ENCODE peak calls at places on chromosomes 13 and 19, in four cellular contexts. C is HepG2, L is K562, Y is IMR-90. W is an unnamed sample.

GRCh38 chr19:29887498-29887897 is 54.5 kb upstream of the URI1 start:
- DNase-seq in Y (peak), C (no peak), L (no peak), W (no peak)

GRCh38 chr13:100363351-100363750 is 225.2 kb downstream of the GGACT start:
- DNase-seq in Y (peak), C (no peak), L (no peak), W (no peak)

GRCh38 chr19:47097396-47098217 is 16.0 kb downstream of the ZC3H4 start:
- DNase-seq in C (no peak), Y (no peak), L (no peak), W (no peak)

GRCh38 chr13:78137404-78138142 is 218.9 kb upstream of the EDNRB start:
- DNase-seq in Y (peak), C (peak), L (peak), W (peak)

GRCh38 chr13:40146063-40146462 is 490.6 kb downstream of the COG6 start:
- DNase-seq in L (no peak), Y (no peak), C (no peak), W (no peak)

GRCh38 chr13:77000475-77000874 is 8.6 kb downstream of the CLN5 start:
- DNase-seq in Y (no peak), C (no peak), L (no peak), W (no peak)

GRCh38 chr13:21546372-21546771 is 57.6 kb downstream of the MICU2 start:
- DNase-seq in Y (no peak), C (no peak), L (no peak), W (no peak)

GRCh38 chr19:2050349-2050990 is 574 bp downstream of the MKNK2 start:
- DNase-seq in C (no peak), L (peak), Y (no peak), W (no peak)

GRCh38 chr13:91739751-91740150 is 341.3 kb downstream of the GPC5 start:
- DNase-seq in Y (no peak), C (no peak), L (no peak), W (no peak)

GRCh38 chr19:45070214-45070613 is 6.1 kb downstream of the ZNF296 start:
- DNase-seq in Y (no peak), L (no peak), C (no peak), W (no peak)

GRCh38 chr13:98843482-98843877 is 91.0 kb upstream of the SLC15A1 start:
- DNase-seq in Y (no peak), L (no peak), C (no peak), W (no peak)
- TF ChIP-seq MAZ in Y (no peak), L (no peak), C (no peak), W (no peak)

DNA sequence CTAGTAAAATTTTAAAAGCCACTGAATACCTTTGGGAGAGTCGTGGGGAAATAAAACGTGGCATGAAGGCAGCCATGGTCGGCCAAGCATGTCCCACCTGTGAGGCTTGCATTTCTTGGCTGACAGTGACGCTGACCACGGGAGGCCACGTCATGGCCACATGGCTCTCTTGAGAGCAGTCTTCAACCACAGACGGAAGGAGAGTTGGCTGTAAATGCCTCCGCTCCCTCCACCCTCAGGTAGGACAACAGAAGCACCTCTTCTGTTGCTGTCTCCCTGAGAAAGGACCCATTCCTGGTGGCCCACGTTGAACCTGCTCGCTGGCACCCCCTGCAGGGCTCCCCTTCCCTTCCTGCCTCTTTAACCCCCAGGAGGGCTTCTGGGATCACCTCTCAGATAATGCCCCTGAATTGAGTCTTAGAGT is 10.6 kb upstream of the LRRC25 start:
- DNase-seq in Y (no peak), L (peak), C (no peak), W (no peak)
- TF ChIP-seq MAZ in Y (no peak), L (peak), C (no peak), W (no peak)

GRCh38 chr13:27569405-27569804 is 50.9 kb downstream of the LNX2 start:
- DNase-seq in C (no peak), Y (no peak), L (no peak), W (no peak)

GRCh38 chr13:27574661-27575060 is 45.7 kb downstream of the LNX2 start:
- DNase-seq in C (no peak), Y (no peak), L (no peak), W (no peak)

GRCh38 chr13:27578121-27579030 is 42.0 kb downstream of the LNX2 start:
- DNase-seq in Y (peak), C (no peak), L (no peak), W (peak)

GRCh38 chr13:27573265-27573664 is 47.1 kb downstream of the LNX2 start:
- DNase-seq in Y (peak), C (peak), L (no peak), W (no peak)
- TF ChIP-seq MAZ in Y (no peak), C (no peak), L (no peak), W (no peak)

DNA sequence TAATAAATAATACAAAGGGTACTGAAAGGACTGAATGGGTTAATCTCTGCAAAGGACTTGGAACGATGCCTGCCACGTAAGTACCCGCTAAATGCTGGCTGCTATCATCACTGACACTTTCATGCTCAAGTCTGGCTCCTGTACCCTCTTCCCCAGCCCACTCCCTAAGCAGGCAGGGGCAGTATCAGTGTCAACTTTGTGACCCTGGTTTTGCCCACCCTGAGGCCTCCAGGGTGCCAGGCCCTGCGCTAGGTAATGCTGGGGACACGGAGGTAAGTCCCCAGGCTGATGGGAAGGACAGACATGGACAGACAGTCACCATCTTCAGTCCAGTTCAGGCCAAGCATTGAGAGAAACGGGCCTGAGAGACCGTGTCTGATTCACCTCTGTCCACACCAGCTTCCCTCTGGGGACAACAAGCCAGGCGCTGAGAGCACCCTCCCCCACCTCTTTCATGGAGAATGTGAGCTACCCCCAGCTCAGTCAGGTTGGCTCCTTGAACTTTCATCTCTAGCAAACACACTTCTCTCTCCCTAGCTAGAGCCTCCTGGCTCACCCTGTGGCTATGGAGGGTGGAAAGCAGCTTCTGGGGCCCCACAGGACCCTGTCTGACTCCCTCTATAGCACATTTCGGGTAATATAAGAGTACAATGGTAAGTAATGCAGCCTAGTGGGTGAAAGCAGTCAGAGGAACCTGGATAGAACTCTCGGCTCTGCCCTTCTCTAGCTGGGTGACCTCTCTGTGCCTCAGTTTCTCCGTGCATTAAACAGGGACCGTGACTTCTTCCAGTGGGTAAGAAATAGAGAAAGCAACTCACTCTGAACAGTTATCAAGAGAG is 758 bp downstream of the ETFB start:
- DNase-seq in L (peak), Y (peak), C (peak), W (peak)
- TF ChIP-seq MAZ in L (no peak), Y (no peak), C (peak), W (no peak)

GRCh38 chr19:41306394-41306793 is 3.6 kb upstream of the CCDC97 start:
- DNase-seq in C (no peak), L (no peak), Y (no peak), W (no peak)

GRCh38 chr19:41302624-41303351 is 7.2 kb upstream of the CCDC97 start:
- DNase-seq in C (no peak), L (no peak), Y (no peak), W (no peak)

GRCh38 chr19:41305923-41306322 is 4.0 kb upstream of the CCDC97 start:
- DNase-seq in L (no peak), C (no peak), Y (no peak), W (no peak)

GRCh38 chr19:41304706-41305483 is 5.1 kb upstream of the CCDC97 start:
- DNase-seq in L (no peak), C (no peak), Y (no peak), W (no peak)

DNA sequence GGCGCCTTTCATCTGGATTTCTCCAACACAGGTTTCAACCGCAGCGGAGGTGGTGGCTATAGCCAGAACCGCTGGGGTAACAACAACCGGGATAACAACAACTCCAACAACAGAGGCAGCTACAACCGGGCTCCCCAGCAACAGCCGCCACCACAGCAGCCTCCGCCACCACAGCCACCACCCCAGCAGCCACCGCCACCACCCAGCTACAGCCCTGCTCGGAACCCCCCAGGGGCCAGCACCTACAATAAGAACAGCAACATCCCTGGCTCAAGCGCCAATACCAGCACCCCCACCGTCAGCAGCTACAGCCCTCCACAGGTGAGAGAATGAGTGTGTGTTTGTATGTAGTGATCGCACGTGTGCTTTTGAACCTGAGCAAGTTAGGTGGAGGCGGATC is 6.0 kb upstream of the CCDC97 start:
- DNase-seq in C (no peak), Y (no peak), L (no peak), W (no peak)
- TF ChIP-seq MAZ in C (no peak), Y (no peak), L (no peak), W (no peak)

GRCh38 chr19:31235806-31236205 is 113.4 kb downstream of the TSHZ3 start:
- DNase-seq in L (no peak), Y (no peak), C (no peak), W (no peak)

GRCh38 chr19:31232220-31232619 is 117.0 kb downstream of the TSHZ3 start:
- DNase-seq in Y (peak), C (no peak), L (no peak), W (no peak)

GRCh38 chr19:31233288-31233687 is 115.9 kb downstream of the TSHZ3 start:
- DNase-seq in Y (no peak), L (no peak), C (no peak), W (no peak)

GRCh38 chr19:31232871-31233270 is 116.4 kb downstream of the TSHZ3 start:
- DNase-seq in C (no peak), Y (peak), L (no peak), W (no peak)

DNA sequence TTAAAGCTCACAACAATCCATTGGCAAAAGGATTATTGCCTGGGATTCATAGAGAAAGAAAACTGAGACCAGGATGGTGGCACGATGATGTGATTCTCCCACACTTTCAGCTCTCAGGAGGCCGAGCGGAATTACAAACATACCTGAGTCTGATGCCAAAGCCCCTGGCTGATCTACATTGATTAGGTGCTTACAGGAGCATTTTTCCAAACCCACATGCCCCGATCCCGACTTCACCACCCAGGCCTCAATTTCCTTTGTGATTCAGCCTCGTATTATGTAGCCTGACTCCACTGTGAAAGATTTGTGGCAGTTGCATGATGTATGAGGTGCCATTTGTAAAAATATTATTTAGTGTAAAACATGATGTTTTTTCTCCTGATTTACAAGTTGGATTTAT is 118.1 kb downstream of the TSHZ3 start:
- DNase-seq in L (no peak), Y (peak), C (no peak), W (no peak)
- TF ChIP-seq MAZ in L (no peak), Y (no peak), C (no peak), W (no peak)

GRCh38 chr13:104937881-104938280 is 1597.6 kb downstream of the EFNB2 start:
- DNase-seq in Y (no peak), C (no peak), L (no peak), W (no peak)

DNA sequence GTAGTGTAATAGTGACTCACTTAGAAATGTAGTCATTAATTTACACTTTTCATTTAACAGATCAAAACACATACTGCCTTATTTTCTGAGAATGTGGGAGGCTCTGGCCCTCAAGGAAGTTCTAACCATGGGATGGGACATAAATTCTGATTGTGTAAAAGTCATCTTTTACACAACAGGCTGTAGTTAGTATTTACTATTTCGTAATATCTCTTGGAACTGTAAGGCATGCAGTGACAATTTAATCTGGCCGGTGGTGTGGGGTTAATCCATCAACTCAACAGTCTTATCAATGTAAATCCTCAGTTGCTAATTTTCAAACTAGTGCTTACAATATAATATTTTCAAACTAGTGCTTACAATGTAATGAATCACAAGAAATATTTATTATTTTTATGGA is 1599.2 kb downstream of the EFNB2 start:
- DNase-seq in C (no peak), Y (no peak), L (no peak), W (no peak)
- TF ChIP-seq MAZ in C (no peak), Y (no peak), L (no peak), W (no peak)

GRCh38 chr19:52533901-52534300 is 6.4 kb downstream of the ZNF808 start:
- DNase-seq in L (no peak), Y (no peak), C (no peak), W (no peak)
- TF ChIP-seq MAZ in L (no peak), Y (no peak), C (no peak), W (no peak)

GRCh38 chr13:113490496-113491417 is at the start of gene DCUN1D2:
- DNase-seq in L (peak), Y (peak), C (peak), W (peak)

GRCh38 chr13:113491418-113491883 is 940 bp upstream of the DCUN1D2 start:
- DNase-seq in L (peak), Y (peak), C (no peak), W (peak)

GRCh38 chr13:113491982-113492381 is 1.5 kb upstream of the DCUN1D2 start:
- DNase-seq in L (no peak), Y (no peak), C (no peak), W (no peak)

GRCh38 chr13:113495494-113496251 is 5.2 kb upstream of the DCUN1D2 start:
- DNase-seq in L (no peak), Y (peak), C (no peak), W (no peak)

DNA sequence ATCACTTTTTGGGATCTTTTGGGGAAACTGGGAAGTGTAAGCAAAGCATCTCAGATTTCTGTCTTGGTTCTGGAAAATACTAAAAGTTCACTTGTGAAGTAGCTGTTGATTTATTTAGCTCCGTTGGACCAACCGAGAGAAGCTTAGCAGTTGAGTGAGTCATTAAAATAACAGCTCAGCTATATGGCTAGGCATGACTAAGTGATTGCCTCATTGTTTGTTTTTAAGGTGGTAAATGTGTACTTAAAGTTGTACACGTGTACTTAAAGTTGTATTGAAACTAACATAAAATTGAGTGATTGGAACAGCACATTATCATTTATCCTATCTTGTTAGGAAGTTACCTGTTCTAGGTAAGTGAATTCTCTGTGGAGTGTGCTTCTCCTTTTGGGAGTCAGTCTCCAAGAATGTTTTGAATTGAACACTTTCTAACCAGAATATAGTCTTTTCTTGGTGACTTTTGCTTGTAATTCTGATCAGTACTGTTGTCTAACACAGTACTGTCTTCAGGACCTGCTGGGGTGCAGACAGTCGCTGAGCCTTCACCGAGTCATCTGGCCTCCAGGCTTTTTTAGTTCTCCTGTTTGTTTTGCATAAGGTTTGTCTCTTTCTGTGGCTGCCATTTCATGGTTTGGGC is 2.9 kb upstream of the DCUN1D2 start:
- DNase-seq in Y (peak), L (no peak), C (peak), W (peak)
- TF ChIP-seq MAZ in Y (no peak), L (no peak), C (no peak), W (no peak)